ENCODE peak calls at places on chromosome 12, in ten cellular contexts. X is testis; C is uterus; Y is neuronal stem cell; D is colonic mucosa; A is CD4-positive, alpha-beta memory T cell; H is mammary epithelial cell; E is pancreas; V is GM23338; P is heart right ventricle. U is an unnamed sample. For H3K27me3, the result is how much of the 10 kb centered on the place peaks cover.

GRCh38 chr12:122880668-122881067 is 15.3 kb downstream of the VPS37B start:
- DNase-seq in X (peak), C (peak), Y (no peak), D (no peak), A (no peak), H (no peak), E (no peak), V (peak), P (no peak), U (no peak)

GRCh38 chr12:6116481-6117021 is 7.9 kb downstream of the VWF start:
- DNase-seq in X (no peak), C (peak), Y (no peak), D (no peak), A (no peak), H (no peak), E (no peak), V (no peak), P (peak), U (peak)

GRCh38 chr12:94644141-94644575 is 6.2 kb downstream of the TMCC3 start:
- DNase-seq in X (no peak), C (no peak), Y (no peak), D (no peak), A (no peak), H (peak), E (no peak), V (no peak), P (no peak), U (no peak)

GRCh38 chr12:109131522-109132050 is 15.2 kb downstream of the ACACB start:
- DNase-seq in X (no peak), C (no peak), Y (no peak), D (no peak), A (no peak), H (no peak), E (no peak), V (no peak), P (peak), U (no peak)

GRCh38 chr12:104323899-104324298 is 20.4 kb downstream of the EID3 start:
- DNase-seq in X (no peak), C (no peak), Y (no peak), D (no peak), A (no peak), H (no peak), E (no peak), V (no peak), P (no peak), U (no peak)

GRCh38 chr12:51048601-51049369 is 658 bp downstream of the LETMD1 start:
- DNase-seq in X (no peak), C (no peak), Y (no peak), D (peak), A (peak), H (peak), E (no peak), V (no peak), P (no peak), U (no peak)

GRCh38 chr12:43696154-43696553 is 62.4 kb downstream of the PUS7L start:
- DNase-seq in X (no peak), C (no peak), Y (no peak), D (no peak), A (no peak), H (no peak), E (no peak), V (no peak), P (no peak), U (no peak)

GRCh38 chr12:58176296-58176869 is 235.0 kb downstream of the ATP23 start:
- DNase-seq in X (peak), C (no peak), Y (peak), D (peak), A (no peak), H (peak), E (no peak), V (peak), P (no peak), U (no peak)

GRCh38 chr12:46450279-46450748 is 77.7 kb upstream of the SLC38A2 start:
- DNase-seq in X (peak), C (peak), Y (no peak), D (peak), A (no peak), H (peak), E (peak), V (no peak), P (peak), U (peak)

DNA sequence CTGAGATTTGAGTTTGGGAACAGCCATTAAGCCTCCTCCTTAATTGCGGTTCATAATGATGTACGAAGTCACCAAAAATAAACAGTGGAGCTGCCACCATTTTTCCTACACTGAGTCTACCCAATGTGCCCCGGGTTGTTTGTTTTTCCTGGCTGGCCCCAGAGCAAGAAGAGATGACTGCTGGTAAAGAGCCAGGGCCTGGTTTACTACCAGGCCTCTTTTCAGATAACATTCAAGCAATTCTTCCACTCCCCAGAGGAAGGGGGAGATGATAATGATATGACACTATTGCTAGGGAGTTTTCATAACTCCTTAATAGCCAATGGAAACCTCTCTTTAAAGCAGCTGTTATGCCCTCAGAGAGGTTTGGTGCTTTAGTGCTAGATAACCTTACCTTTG is 42.3 kb downstream of the BRAP start:
- DNase-seq in X (peak), C (peak), Y (no peak), D (peak), A (no peak), H (no peak), E (no peak), V (no peak), P (no peak), U (peak)
- H3K27ac ChIP-seq in X (peak), C (peak), Y (no peak), D (peak), A (no peak), H (no peak), E (no peak), V (no peak), P (peak), U (peak)

GRCh38 chr12:114443607-114444421 is 37.9 kb upstream of the TBX5 start:
- DNase-seq in X (no peak), C (no peak), Y (no peak), D (no peak), A (no peak), H (no peak), E (no peak), V (peak), P (peak), U (peak)

GRCh38 chr12:114439306-114439705 is 33.4 kb upstream of the TBX5 start:
- DNase-seq in X (no peak), C (no peak), Y (no peak), D (no peak), A (no peak), H (no peak), E (no peak), V (peak), P (no peak), U (no peak)

GRCh38 chr12:114438635-114439256 is 32.8 kb upstream of the TBX5 start:
- DNase-seq in X (no peak), C (no peak), Y (no peak), D (no peak), A (no peak), H (no peak), E (no peak), V (no peak), P (no peak), U (no peak)

GRCh38 chr12:114439833-114440449 is 34.0 kb upstream of the TBX5 start:
- DNase-seq in X (no peak), C (no peak), Y (no peak), D (no peak), A (no peak), H (no peak), E (no peak), V (peak), P (no peak), U (peak)

GRCh38 chr12:114440450-114441383 is 34.8 kb upstream of the TBX5 start:
- DNase-seq in X (no peak), C (no peak), Y (no peak), D (no peak), A (no peak), H (no peak), E (no peak), V (peak), P (no peak), U (peak)
- H3K27me3 ChIP-seq in X (under half), C (half or more), Y (half or more), D (half or more), A (under half), H (under half), E (under half), V (half or more), P (half or more), U (under half)

GRCh38 chr12:124733086-124733485 is 130.6 kb downstream of the SCARB1 start:
- DNase-seq in X (no peak), C (no peak), Y (no peak), D (no peak), A (no peak), H (no peak), E (no peak), V (no peak), P (no peak), U (peak)

GRCh38 chr12:124730455-124730932 is 133.2 kb downstream of the SCARB1 start:
- DNase-seq in X (peak), C (peak), Y (no peak), D (no peak), A (no peak), H (no peak), E (no peak), V (no peak), P (no peak), U (peak)

GRCh38 chr12:124734224-124734788 is 129.4 kb downstream of the SCARB1 start:
- DNase-seq in X (no peak), C (no peak), Y (peak), D (no peak), A (no peak), H (no peak), E (no peak), V (peak), P (no peak), U (peak)

GRCh38 chr12:124731869-124732268 is 131.8 kb downstream of the SCARB1 start:
- DNase-seq in X (no peak), C (no peak), Y (no peak), D (no peak), A (no peak), H (no peak), E (no peak), V (no peak), P (no peak), U (no peak)

DNA sequence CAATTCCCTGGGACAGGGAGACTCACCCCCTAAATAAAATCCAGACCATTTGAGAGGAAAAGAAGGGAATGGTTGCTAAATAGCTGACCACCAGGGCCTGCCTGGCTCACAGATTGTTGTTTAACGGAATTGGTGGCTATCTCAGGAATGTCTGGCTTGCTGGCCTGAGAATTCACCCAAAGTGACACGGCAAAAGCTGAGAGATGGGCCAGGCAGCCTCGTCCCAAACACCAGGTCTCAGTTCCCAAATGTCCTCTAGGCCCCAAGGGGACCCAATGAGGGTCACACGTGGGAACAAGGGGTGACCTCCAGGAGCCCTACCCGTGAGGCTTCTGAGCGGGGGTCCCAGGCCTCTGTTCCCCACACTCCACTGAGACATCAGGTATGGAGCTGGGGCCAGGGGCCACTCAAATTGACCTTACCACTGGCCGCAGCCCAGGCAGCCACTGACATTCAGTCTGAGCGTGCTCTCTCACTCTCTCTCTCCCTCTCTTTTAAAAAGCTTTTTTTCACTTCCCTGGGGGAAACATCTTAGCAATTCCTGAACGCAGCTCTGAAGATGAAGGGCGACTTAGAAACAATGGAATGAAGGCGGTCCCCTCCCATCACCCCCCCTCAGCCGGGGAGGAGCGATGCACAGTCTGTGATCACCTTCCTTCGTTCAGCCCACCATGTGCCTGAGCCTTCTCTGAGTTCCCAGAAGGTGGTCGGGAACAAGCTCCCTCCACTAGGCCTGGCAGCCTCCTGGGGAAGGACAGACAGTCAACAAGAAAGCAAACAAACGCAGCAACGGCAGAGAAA is 131.2 kb downstream of the SCARB1 start:
- DNase-seq in X (no peak), C (no peak), Y (no peak), D (no peak), A (no peak), H (no peak), E (no peak), V (no peak), P (no peak), U (peak)
- H3K27ac ChIP-seq in X (peak), C (peak), Y (no peak), D (no peak), A (no peak), H (no peak), E (peak), V (no peak), P (peak), U (peak)

GRCh38 chr12:102970780-102971179 is 13.3 kb downstream of the ASCL1 start:
- DNase-seq in X (no peak), C (no peak), Y (no peak), D (no peak), A (no peak), H (no peak), E (no peak), V (no peak), P (no peak), U (no peak)
- H3K27me3 ChIP-seq in X (under half), C (under half), Y (under half), D (under half), A (under half), H (under half), E (under half), V (under half), P (under half), U (under half)

GRCh38 chr12:53623986-53624385 is 2.2 kb downstream of the ATF7 start:
- DNase-seq in X (peak), C (peak), Y (no peak), D (peak), A (no peak), H (no peak), E (no peak), V (no peak), P (no peak), U (no peak)

GRCh38 chr12:53623526-53623925 is 2.7 kb downstream of the ATF7 start:
- DNase-seq in X (peak), C (no peak), Y (no peak), D (peak), A (no peak), H (peak), E (no peak), V (no peak), P (no peak), U (no peak)

GRCh38 chr12:53624956-53625355 is 1.2 kb downstream of the ATF7 start:
- DNase-seq in X (no peak), C (no peak), Y (no peak), D (peak), A (no peak), H (no peak), E (no peak), V (no peak), P (no peak), U (no peak)

GRCh38 chr12:53625373-53625945 is 723 bp downstream of the ATF7 start:
- DNase-seq in X (no peak), C (no peak), Y (no peak), D (no peak), A (no peak), H (no peak), E (no peak), V (no peak), P (no peak), U (no peak)

DNA sequence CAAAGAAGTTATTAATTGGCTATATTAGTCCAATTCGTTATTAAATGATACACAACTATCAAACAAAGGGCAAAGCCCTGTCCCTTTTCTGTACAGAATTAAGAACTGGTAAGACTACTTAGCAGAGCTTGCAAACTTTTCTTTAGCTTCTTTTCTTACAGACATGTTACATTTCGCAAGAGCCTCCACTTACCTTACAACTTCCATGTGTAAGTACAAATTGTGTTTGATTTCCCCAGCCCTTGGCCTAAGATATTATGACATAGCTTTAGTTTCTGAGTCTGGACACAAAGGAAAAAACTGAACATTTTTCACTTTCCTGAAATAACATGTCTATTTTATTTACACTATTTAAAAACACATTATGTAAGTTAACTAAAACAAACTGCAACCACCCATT is 1.7 kb downstream of the ATF7 start:
- DNase-seq in X (no peak), C (no peak), Y (no peak), D (no peak), A (no peak), H (no peak), E (no peak), V (no peak), P (no peak), U (no peak)
- H3K27ac ChIP-seq in X (peak), C (peak), Y (no peak), D (peak), A (no peak), H (peak), E (no peak), V (no peak), P (peak), U (no peak)

GRCh38 chr12:111012918-111013317 is 92.5 kb upstream of the MYL2 start:
- DNase-seq in X (no peak), C (no peak), Y (no peak), D (no peak), A (no peak), H (no peak), E (no peak), V (no peak), P (no peak), U (no peak)
- H3K27me3 ChIP-seq in X (under half), C (under half), Y (under half), D (under half), A (under half), H (under half), E (under half), V (under half), P (under half), U (under half)

U was measured in right cardiac atrium.